ENCODE peak calls at places on chromosome 10, in six cellular contexts. One of them, this sample, is unnamed.

GRCh38 chr10:64630534-64630933 is 1109.3 kb downstream of the REEP3 start:
- DNase-seq in left ventricle myocardium inferior: no peak
- DNase-seq in psoas muscle: no peak
- DNase-seq in osteoblast: no peak
- DNase-seq in upper lobe of left lung: no peak
- DNase-seq in lung: no peak
- DNase-seq in this sample: no peak

GRCh38 chr10:90484518-90484917 is 373.3 kb downstream of the HTR7 start:
- DNase-seq in lung: no peak
- DNase-seq in osteoblast: no peak
- DNase-seq in left ventricle myocardium inferior: no peak
- DNase-seq in psoas muscle: no peak
- DNase-seq in upper lobe of left lung: no peak
- DNase-seq in this sample: no peak

GRCh38 chr10:625335-625699 is 64.2 kb downstream of the DIP2C start:
- DNase-seq in psoas muscle: peak; percentile 84
- DNase-seq in osteoblast: no peak
- DNase-seq in upper lobe of left lung: no peak
- DNase-seq in lung: no peak
- DNase-seq in left ventricle myocardium inferior: peak; percentile 77
- DNase-seq in this sample: no peak

GRCh38 chr10:118950190-118950658 is 79.3 kb upstream of the NANOS1 start:
- DNase-seq in lung: peak; percentile 19
- DNase-seq in psoas muscle: no peak
- DNase-seq in osteoblast: no peak
- DNase-seq in upper lobe of left lung: no peak
- DNase-seq in left ventricle myocardium inferior: no peak
- DNase-seq in this sample: no peak

GRCh38 chr10:76071638-76072317 is 640.4 kb downstream of the LRMDA start:
- DNase-seq in psoas muscle: no peak
- DNase-seq in osteoblast: no peak
- DNase-seq in left ventricle myocardium inferior: no peak
- DNase-seq in upper lobe of left lung: no peak
- DNase-seq in lung: no peak
- DNase-seq in this sample: no peak

GRCh38 chr10:102492344-102492939 is 10.1 kb downstream of the ACTR1A start:
- DNase-seq in psoas muscle: peak; percentile 44
- DNase-seq in left ventricle myocardium inferior: no peak
- DNase-seq in upper lobe of left lung: no peak
- DNase-seq in lung: no peak
- DNase-seq in osteoblast: no peak
- DNase-seq in this sample: no peak

GRCh38 chr10:14345262-14345661 is 14.5 kb upstream of the FRMD4A start:
- DNase-seq in osteoblast: no peak
- DNase-seq in upper lobe of left lung: no peak
- DNase-seq in left ventricle myocardium inferior: no peak
- DNase-seq in lung: peak; percentile 4
- DNase-seq in psoas muscle: no peak
- DNase-seq in this sample: no peak

GRCh38 chr10:45420453-45421192 is 46.6 kb downstream of the ALOX5 start:
- DNase-seq in psoas muscle: peak; percentile 94
- DNase-seq in left ventricle myocardium inferior: peak; percentile 86
- DNase-seq in osteoblast: no peak
- DNase-seq in lung: peak; percentile 78
- DNase-seq in upper lobe of left lung: peak; percentile 86
- DNase-seq in this sample: peak; percentile 47

GRCh38 chr10:46235705-46236536 is 50.9 kb upstream of the ANTXRL start:
- DNase-seq in left ventricle myocardium inferior: no peak
- DNase-seq in upper lobe of left lung: peak; percentile 12
- DNase-seq in psoas muscle: no peak
- DNase-seq in osteoblast: no peak
- DNase-seq in lung: no peak
- DNase-seq in this sample: no peak

GRCh38 chr10:121952226-121952625 is 22.8 kb downstream of the NSMCE4A start:
- DNase-seq in upper lobe of left lung: no peak
- DNase-seq in osteoblast: no peak
- DNase-seq in lung: no peak
- DNase-seq in left ventricle myocardium inferior: no peak
- DNase-seq in psoas muscle: no peak
- DNase-seq in this sample: no peak

GRCh38 chr10:59625842-59626522 is 83.7 kb downstream of the SLC16A9 start:
- DNase-seq in psoas muscle: no peak
- DNase-seq in left ventricle myocardium inferior: no peak
- DNase-seq in osteoblast: peak; percentile 79
- DNase-seq in upper lobe of left lung: peak; percentile 27
- DNase-seq in lung: no peak
- DNase-seq in this sample: peak; percentile 30

GRCh38 chr10:119104653-119105024 is 726 bp downstream of the DENND10 start:
- DNase-seq in upper lobe of left lung: peak; percentile 24
- DNase-seq in osteoblast: peak; percentile 86
- DNase-seq in psoas muscle: peak; percentile 56
- DNase-seq in lung: no peak
- DNase-seq in left ventricle myocardium inferior: peak; percentile 19
- DNase-seq in this sample: no peak

GRCh38 chr10:76251773-76252617 is 820.6 kb downstream of the LRMDA start:
- DNase-seq in left ventricle myocardium inferior: no peak
- DNase-seq in lung: peak; percentile 47
- DNase-seq in osteoblast: no peak
- DNase-seq in upper lobe of left lung: peak; percentile 40
- DNase-seq in psoas muscle: no peak
- DNase-seq in this sample: no peak

GRCh38 chr10:112815238-112816032 is 134.6 kb upstream of the TCF7L2 start:
- DNase-seq in osteoblast: peak; percentile 89
- DNase-seq in psoas muscle: no peak
- DNase-seq in upper lobe of left lung: peak; percentile 29
- DNase-seq in lung: no peak
- DNase-seq in left ventricle myocardium inferior: no peak
- DNase-seq in this sample: no peak

GRCh38 chr10:21134645-21135395 is 237.7 kb upstream of the NEBL start:
- DNase-seq in left ventricle myocardium inferior: no peak
- DNase-seq in lung: no peak
- DNase-seq in osteoblast: no peak
- DNase-seq in psoas muscle: no peak
- DNase-seq in upper lobe of left lung: no peak
- DNase-seq in this sample: no peak

GRCh38 chr10:77190275-77190674 is 447.3 kb downstream of the KCNMA1 start:
- DNase-seq in left ventricle myocardium inferior: no peak
- DNase-seq in lung: no peak
- DNase-seq in psoas muscle: no peak
- DNase-seq in upper lobe of left lung: no peak
- DNase-seq in osteoblast: no peak
- DNase-seq in this sample: no peak

GRCh38 chr10:61906502-61906901 is 5.0 kb downstream of the ARID5B start:
- DNase-seq in osteoblast: no peak
- DNase-seq in left ventricle myocardium inferior: no peak
- DNase-seq in psoas muscle: no peak
- DNase-seq in lung: no peak
- DNase-seq in upper lobe of left lung: no peak
- DNase-seq in this sample: no peak

GRCh38 chr10:28938745-28939144 is 261.4 kb downstream of the BAMBI start:
- DNase-seq in osteoblast: no peak
- DNase-seq in left ventricle myocardium inferior: no peak
- DNase-seq in psoas muscle: no peak
- DNase-seq in upper lobe of left lung: no peak
- DNase-seq in lung: no peak
- DNase-seq in this sample: no peak

GRCh38 chr10:24983946-24984345 is 31.5 kb upstream of the PRTFDC1 start:
- DNase-seq in osteoblast: no peak
- DNase-seq in lung: no peak
- DNase-seq in left ventricle myocardium inferior: no peak
- DNase-seq in upper lobe of left lung: no peak
- DNase-seq in psoas muscle: no peak
- DNase-seq in this sample: no peak

GRCh38 chr10:11728353-11728752 is 13.8 kb upstream of the ECHDC3 start:
- DNase-seq in osteoblast: no peak
- DNase-seq in upper lobe of left lung: no peak
- DNase-seq in psoas muscle: no peak
- DNase-seq in left ventricle myocardium inferior: no peak
- DNase-seq in lung: no peak
- DNase-seq in this sample: no peak

GRCh38 chr10:131972474-131973071 is 9.2 kb downstream of the BNIP3 start:
- DNase-seq in left ventricle myocardium inferior: peak; percentile 81
- DNase-seq in psoas muscle: peak; percentile 83
- DNase-seq in upper lobe of left lung: no peak
- DNase-seq in lung: no peak
- DNase-seq in osteoblast: peak; percentile 92
- DNase-seq in this sample: peak; percentile 13

GRCh38 chr10:59753267-59753666 is at the start of gene MRLN:
- DNase-seq in upper lobe of left lung: no peak
- DNase-seq in osteoblast: no peak
- DNase-seq in lung: no peak
- DNase-seq in left ventricle myocardium inferior: no peak
- DNase-seq in psoas muscle: no peak
- DNase-seq in this sample: no peak

GRCh38 chr10:46247808-46248569 is 38.8 kb upstream of the ANTXRL start:
- DNase-seq in upper lobe of left lung: peak; percentile 18
- DNase-seq in osteoblast: no peak
- DNase-seq in lung: no peak
- DNase-seq in psoas muscle: no peak
- DNase-seq in left ventricle myocardium inferior: peak; percentile 35
- DNase-seq in this sample: no peak

GRCh38 chr10:132536241-132536963 is 1.2 kb upstream of the INPP5A start:
- DNase-seq in upper lobe of left lung: peak; percentile 25
- DNase-seq in lung: no peak
- DNase-seq in left ventricle myocardium inferior: peak; percentile 20
- DNase-seq in osteoblast: peak; percentile 27
- DNase-seq in psoas muscle: peak; percentile 61
- DNase-seq in this sample: no peak

GRCh38 chr10:87721781-87722180 is 62.1 kb downstream of the PAPSS2 start:
- DNase-seq in left ventricle myocardium inferior: no peak
- DNase-seq in osteoblast: no peak
- DNase-seq in psoas muscle: no peak
- DNase-seq in upper lobe of left lung: no peak
- DNase-seq in lung: no peak
- DNase-seq in this sample: no peak

DNA sequence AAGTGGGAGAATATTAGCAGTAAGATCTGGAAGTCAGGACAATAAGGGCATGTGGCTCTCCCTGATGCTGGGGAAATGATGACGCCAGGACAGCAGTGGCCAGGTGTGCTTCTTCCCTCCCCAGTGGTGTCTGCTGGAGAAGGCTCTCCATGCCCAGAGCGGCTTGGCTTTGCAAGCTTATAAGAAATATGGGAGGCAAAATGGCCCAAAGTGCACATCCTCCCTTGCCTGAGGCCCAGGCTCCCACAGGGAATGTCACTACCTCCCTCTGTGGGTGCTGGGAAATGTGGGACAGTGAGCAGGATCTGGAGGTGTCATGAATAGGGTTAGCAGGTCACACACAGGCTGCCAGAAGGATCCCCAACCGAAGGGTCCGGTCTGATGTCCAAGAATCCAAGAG is 17.1 kb upstream of the ZNF488 start:
- DNase-seq in osteoblast: no peak
- DNase-seq in psoas muscle: no peak
- DNase-seq in lung: peak; percentile 11
- DNase-seq in upper lobe of left lung: no peak
- DNase-seq in left ventricle myocardium inferior: no peak
- DNase-seq in this sample: no peak
- H3K4me1 ChIP-seq in osteoblast: peaks cover 20% of the 10 kb centered on the region
- H3K4me1 ChIP-seq in psoas muscle: no peaks in the 10 kb centered on the region
- H3K4me1 ChIP-seq in lung: peaks cover 4% of the 10 kb centered on the region
- H3K4me1 ChIP-seq in upper lobe of left lung: peaks cover 4% of the 10 kb centered on the region
- H3K4me1 ChIP-seq in left ventricle myocardium inferior: peaks cover 20% of the 10 kb centered on the region
- H3K4me1 ChIP-seq in this sample: no peaks in the 10 kb centered on the region

DNA sequence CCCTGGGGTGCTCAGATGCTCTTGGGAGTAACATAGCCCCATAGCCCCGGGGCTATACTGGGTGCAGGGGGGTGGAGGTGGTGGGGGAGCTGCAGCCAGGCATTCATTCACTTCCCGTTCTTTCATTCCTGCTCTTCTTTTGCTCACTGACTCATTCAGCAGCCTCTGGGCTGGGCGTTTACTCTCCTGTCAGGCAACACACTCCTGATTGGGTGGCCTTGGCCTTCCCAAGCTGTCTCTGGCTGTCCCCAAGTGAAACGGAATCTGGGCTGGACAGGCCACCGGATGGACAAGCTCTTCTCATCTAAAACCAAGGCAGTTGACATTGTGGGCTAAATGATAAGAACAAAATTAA is 34.6 kb downstream of the CHST3 start:
- DNase-seq in lung: no peak
- DNase-seq in left ventricle myocardium inferior: peak; percentile 66
- DNase-seq in psoas muscle: peak; percentile 85
- DNase-seq in osteoblast: peak; percentile 97
- DNase-seq in upper lobe of left lung: no peak
- DNase-seq in this sample: no peak
- H3K4me3 ChIP-seq in lung: no peak overlapping the region
- H3K4me3 ChIP-seq in left ventricle myocardium inferior: peak overlapping the region; percentile 29
- H3K4me3 ChIP-seq in psoas muscle: no peak overlapping the region
- H3K4me3 ChIP-seq in osteoblast: peak overlapping the region; percentile 10
- H3K4me3 ChIP-seq in upper lobe of left lung: no peak overlapping the region
- H3K4me3 ChIP-seq in this sample: no peak overlapping the region

DNA sequence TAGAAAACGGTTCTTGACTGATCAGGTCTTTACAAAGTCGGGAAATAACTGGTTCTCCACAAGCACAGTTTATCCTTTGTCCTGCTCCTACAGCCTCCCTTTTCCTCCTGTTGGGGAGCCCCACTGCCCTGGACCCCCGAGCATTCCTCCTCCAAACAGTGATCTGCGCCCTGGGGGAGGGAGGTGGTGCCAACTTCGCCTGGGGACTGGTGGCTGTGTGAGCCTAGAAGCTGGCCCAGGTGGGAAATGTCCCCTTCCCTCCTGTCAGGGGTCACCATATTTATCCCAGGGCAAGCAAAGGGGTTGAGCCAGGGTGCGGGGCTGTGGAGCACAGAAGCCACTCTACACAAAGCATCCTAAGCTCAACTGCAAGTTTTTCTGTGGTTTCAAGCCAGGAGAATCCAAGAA is 5.2 kb downstream of the HMX3 start:
- DNase-seq in osteoblast: peak; percentile 79
- DNase-seq in lung: no peak
- DNase-seq in left ventricle myocardium inferior: no peak
- DNase-seq in upper lobe of left lung: no peak
- DNase-seq in psoas muscle: no peak
- DNase-seq in this sample: no peak
- H3K4me1 ChIP-seq in osteoblast: no peaks in the 10 kb centered on the region
- H3K4me1 ChIP-seq in lung: peaks cover 2% of the 10 kb centered on the region
- H3K4me1 ChIP-seq in left ventricle myocardium inferior: peaks cover 49% of the 10 kb centered on the region
- H3K4me1 ChIP-seq in upper lobe of left lung: peaks cover 19% of the 10 kb centered on the region
- H3K4me1 ChIP-seq in psoas muscle: peaks cover 11% of the 10 kb centered on the region
- H3K4me1 ChIP-seq in this sample: peaks cover 62% of the 10 kb centered on the region

GRCh38 chr10:71739368-71739900 is 19.9 kb upstream of the C10orf105 start:
- DNase-seq in left ventricle myocardium inferior: no peak
- DNase-seq in lung: no peak
- DNase-seq in osteoblast: no peak
- DNase-seq in upper lobe of left lung: no peak
- DNase-seq in psoas muscle: no peak
- DNase-seq in this sample: no peak

GRCh38 chr10:71742301-71743098 is 22.9 kb upstream of the C10orf105 start:
- DNase-seq in left ventricle myocardium inferior: no peak
- DNase-seq in upper lobe of left lung: no peak
- DNase-seq in lung: no peak
- DNase-seq in psoas muscle: no peak
- DNase-seq in osteoblast: no peak
- DNase-seq in this sample: no peak

GRCh38 chr10:71741029-71741428 is 21.5 kb upstream of the C10orf105 start:
- DNase-seq in osteoblast: no peak
- DNase-seq in lung: no peak
- DNase-seq in psoas muscle: no peak
- DNase-seq in upper lobe of left lung: no peak
- DNase-seq in left ventricle myocardium inferior: no peak
- DNase-seq in this sample: no peak

GRCh38 chr10:71741671-71742070 is 22.1 kb upstream of the C10orf105 start:
- DNase-seq in osteoblast: no peak
- DNase-seq in psoas muscle: no peak
- DNase-seq in left ventricle myocardium inferior: no peak
- DNase-seq in lung: no peak
- DNase-seq in upper lobe of left lung: no peak
- DNase-seq in this sample: no peak

GRCh38 chr10:71740069-71740468 is 20.5 kb upstream of the C10orf105 start:
- DNase-seq in osteoblast: peak; percentile 94
- DNase-seq in upper lobe of left lung: peak; percentile 67
- DNase-seq in left ventricle myocardium inferior: no peak
- DNase-seq in psoas muscle: no peak
- DNase-seq in lung: no peak
- DNase-seq in this sample: no peak
- H3K4me3 ChIP-seq in osteoblast: no peak overlapping the region
- H3K4me3 ChIP-seq in upper lobe of left lung: no peak overlapping the region
- H3K4me3 ChIP-seq in left ventricle myocardium inferior: no peak overlapping the region
- H3K4me3 ChIP-seq in psoas muscle: no peak overlapping the region
- H3K4me3 ChIP-seq in lung: no peak overlapping the region
- H3K4me3 ChIP-seq in this sample: no peak overlapping the region

This sample was measured in effector memory CD4-positive, alpha-beta T cell.